ENCODE peak calls at places on chromosomes 3 and 15, in four cellular contexts. M is GM10248, Z is DMS 273 treated with DMSO at 0.1 percent for 48 hours, A is fibroblast of pulmonary artery. D is an unnamed sample.

GRCh38 chr3:23760325-23760724 is 45.4 kb upstream of the UBE2E1 start:
- DNase-seq in M (no peak), Z (no peak), A (no peak), D (no peak)

GRCh38 chr15:76199106-76200082 is 111.9 kb downstream of the ETFA start:
- DNase-seq in M (no peak), Z (no peak), A (peak), D (peak)

GRCh38 chr3:142618917-142619401 is 22.8 kb downstream of the PLS1 start:
- DNase-seq in M (no peak), Z (peak), A (peak), D (no peak)

GRCh38 chr15:62722237-62722636 is 320.3 kb upstream of the TPM1 start:
- DNase-seq in M (no peak), Z (no peak), A (no peak), D (no peak)

GRCh38 chr3:184371570-184372018 is 6.4 kb downstream of the THPO start:
- DNase-seq in M (peak), Z (peak), A (peak), D (peak)

GRCh38 chr3:184908859-184909258 is 96.9 kb downstream of the VPS8 start:
- DNase-seq in M (no peak), Z (no peak), A (no peak), D (peak)

GRCh38 chr3:86147119-86147518 is 843.8 kb downstream of the VGLL3 start:
- DNase-seq in M (no peak), Z (no peak), A (no peak), D (no peak)

GRCh38 chr3:195999896-196000295 is 82.0 kb downstream of the TFRC start:
- DNase-seq in M (no peak), Z (no peak), A (no peak), D (no peak)

GRCh38 chr3:82568776-82569338 is 807.4 kb upstream of the GBE1 start:
- DNase-seq in M (no peak), Z (no peak), A (no peak), D (no peak)

GRCh38 chr3:41163399-41163798 is 35.9 kb upstream of the CTNNB1 start:
- DNase-seq in M (no peak), Z (no peak), A (peak), D (no peak)

GRCh38 chr3:21138085-21138484 is 612.9 kb downstream of the ZNF385D start:
- DNase-seq in M (no peak), Z (no peak), A (no peak), D (no peak)

GRCh38 chr15:93102211-93102610 is 13.2 kb upstream of the RGMA start:
- DNase-seq in M (no peak), Z (no peak), A (no peak), D (no peak)

GRCh38 chr3:97148891-97149290 is 334.5 kb downstream of the EPHA6 start:
- DNase-seq in M (no peak), Z (no peak), A (no peak), D (no peak)

GRCh38 chr3:151660890-151661289 is 72.8 kb upstream of the AADACL2 start:
- DNase-seq in M (no peak), Z (peak), A (peak), D (no peak)

GRCh38 chr3:188037116-188037718 is 116.7 kb upstream of the LPP start:
- DNase-seq in M (no peak), Z (peak), A (peak), D (peak)

GRCh38 chr3:178785961-178786360 is 249.7 kb downstream of the KCNMB2 start:
- DNase-seq in M (no peak), Z (no peak), A (no peak), D (no peak)

GRCh38 chr3:134315286-134316106 is 58.8 kb downstream of the AMOTL2 start:
- DNase-seq in M (no peak), Z (no peak), A (peak), D (no peak)

GRCh38 chr3:187802928-187803259 is 57.6 kb upstream of the BCL6 start:
- DNase-seq in M (peak), Z (no peak), A (no peak), D (no peak)

GRCh38 chr3:196569003-196569516 is 600 bp downstream of the FBXO45 start:
- DNase-seq in M (peak), Z (no peak), A (peak), D (no peak)

GRCh38 chr3:30720586-30721313 is 114.3 kb downstream of the TGFBR2 start:
- DNase-seq in M (no peak), Z (no peak), A (peak), D (no peak)

D was measured in H7.